ENCODE peak calls at places on chromosomes 12 and 14, in four cellular contexts. S, O, K and A are unnamed samples.

GRCh38 chr14:49880267-49881064 is 12.4 kb upstream of the ARF6 start:
- DNase-seq in K (no peak), S (peak), O (no peak), A (peak)

GRCh38 chr12:16359512-16360491 is 12.4 kb downstream of the MGST1 start:
- DNase-seq in K (peak), O (peak), S (peak), A (peak)

GRCh38 chr14:69012251-69012953 is 33.3 kb upstream of the ACTN1 start:
- DNase-seq in S (no peak), K (no peak), O (no peak), A (no peak)

GRCh38 chr12:39165338-39165737 is 259.9 kb upstream of the CPNE8 start:
- DNase-seq in S (no peak), K (no peak), O (no peak), A (no peak)

GRCh38 chr12:57181072-57181471 is 33.7 kb upstream of the LRP1-AS start:
- DNase-seq in K (no peak), S (no peak), O (no peak), A (no peak)

GRCh38 chr14:105854600-105855245 is 328.3 kb downstream of the TMEM121 start:
- DNase-seq in O (peak), S (no peak), K (no peak), A (peak)

GRCh38 chr12:8956073-8956472 is 6.6 kb upstream of the M6PR start:
- DNase-seq in K (no peak), S (no peak), O (no peak), A (no peak)

GRCh38 chr12:31742891-31743290 is 14.1 kb upstream of the AMN1 start:
- DNase-seq in O (no peak), K (no peak), S (no peak), A (no peak)

GRCh38 chr12:52984136-52984535 is 22.1 kb upstream of the EIF4B start:
- DNase-seq in K (no peak), O (no peak), S (no peak), A (no peak)

GRCh38 chr14:77041837-77042557 is 13.5 kb upstream of the IRF2BPL start:
- DNase-seq in S (no peak), K (peak), O (no peak), A (peak)

GRCh38 chr12:27521981-27522380 is 2.0 kb upstream of the PPFIBP1 start:
- DNase-seq in S (no peak), K (no peak), O (no peak), A (no peak)

GRCh38 chr14:24197066-24197465 is 1.8 kb upstream of the TM9SF1 start:
- DNase-seq in K (no peak), O (no peak), S (no peak), A (no peak)

GRCh38 chr12:93275589-93275988 is 102.1 kb upstream of the NUDT4 start:
- DNase-seq in K (no peak), O (no peak), S (no peak), A (no peak)

GRCh38 chr12:12387521-12387920 is 30.6 kb downstream of the BORCS5 start:
- DNase-seq in O (no peak), K (peak), S (no peak), A (no peak)

GRCh38 chr12:91205791-91206190 is 23.2 kb upstream of the DCN start:
- DNase-seq in K (no peak), O (no peak), S (no peak), A (peak)

GRCh38 chr14:38003746-38004609 is 203.7 kb upstream of the SSTR1 start:
- DNase-seq in S (no peak), K (no peak), O (no peak), A (no peak)

GRCh38 chr12:85575115-85576096 is 260.8 kb downstream of the RASSF9 start:
- DNase-seq in K (peak), S (peak), O (peak), A (peak)

GRCh38 chr12:1881301-1881700 is 37.2 kb downstream of the CACNA2D4 start:
- DNase-seq in S (no peak), K (peak), O (peak), A (no peak)

GRCh38 chr14:67762051-67762450 is 54.3 kb downstream of the ZFYVE26 start:
- DNase-seq in O (no peak), K (no peak), S (no peak), A (peak)

GRCh38 chr14:20436363-20436755 is 393 bp upstream of the KLHL33 start:
- DNase-seq in K (no peak), S (no peak), O (no peak), A (no peak)

GRCh38 chr12:4133636-4134433 is 139.7 kb upstream of the CCND2 start:
- DNase-seq in S (no peak), K (no peak), O (peak), A (peak)

GRCh38 chr12:86723326-86723725 is 467.1 kb upstream of the MGAT4C start:
- DNase-seq in O (no peak), K (no peak), S (no peak), A (no peak)

GRCh38 chr12:130026608-130027176 is 122.9 kb upstream of the TMEM132D start:
- DNase-seq in O (no peak), S (peak), K (no peak), A (peak)

GRCh38 chr14:61812347-61813100 is 50.3 kb downstream of the SNAPC1 start:
- DNase-seq in K (peak), O (peak), S (peak), A (peak)

GRCh38 chr14:85601246-85601645 is 71.3 kb downstream of the FLRT2 start:
- DNase-seq in O (no peak), S (no peak), K (no peak), A (no peak)